ENCODE peak calls at places on chromosomes 2 and 18, in five cellular contexts. O is right lobe of liver, Z is breast epithelium, C is dorsolateral prefrontal cortex, L is ovary. A is an unnamed sample.

GRCh38 chr2:8477511-8478132 is 204.2 kb upstream of the ID2 start:
- DNase-seq in C (no peak), L (no peak), Z (no peak), O (peak; percentile 47), A (no peak)

GRCh38 chr2:199819746-199820145 is 31.2 kb downstream of the FTCDNL1 start:
- DNase-seq in C (no peak), Z (no peak), L (no peak), O (no peak), A (no peak)

GRCh38 chr2:159214325-159214865 is 72.1 kb downstream of the WDSUB1 start:
- DNase-seq in Z (no peak), C (no peak), O (no peak), L (no peak), A (no peak)

GRCh38 chr18:6056171-6056932 is 161.0 kb upstream of the TMEM200C start:
- DNase-seq in L (no peak), Z (no peak), C (no peak), O (no peak), A (no peak)

GRCh38 chr2:234702731-234703225 is 205.9 kb upstream of the ARL4C start:
- DNase-seq in O (no peak), Z (no peak), L (no peak), C (no peak), A (no peak)

GRCh38 chr18:56298935-56299334 is 339.5 kb downstream of the TXNL1 start:
- DNase-seq in Z (no peak), C (no peak), L (no peak), O (no peak), A (no peak)

GRCh38 chr2:160405077-160405865 is 88.3 kb downstream of the RBMS1 start:
- DNase-seq in L (no peak), C (no peak), O (no peak), Z (no peak), A (no peak)

GRCh38 chr2:182509231-182509630 is 82.4 kb upstream of the PDE1A start:
- DNase-seq in O (no peak), C (no peak), Z (no peak), L (no peak), A (no peak)

GRCh38 chr2:15941970-15942710 is 1.8 kb downstream of the MYCN start:
- DNase-seq in L (no peak), O (no peak), C (peak; percentile 35), Z (no peak), A (peak; percentile 61)

GRCh38 chr18:61605376-61606067 is 272.3 kb downstream of the CDH20 start:
- DNase-seq in C (no peak), Z (no peak), O (no peak), L (no peak), A (no peak)

GRCh38 chr2:43129676-43130547 is 96.5 kb downstream of the ZFP36L2 start:
- DNase-seq in O (no peak), C (no peak), L (no peak), Z (no peak), A (peak; percentile 48)

GRCh38 chr2:9765611-9766531 is 77.4 kb upstream of the TAF1B start:
- DNase-seq in Z (peak; percentile 38), O (no peak), L (no peak), C (no peak), A (no peak)

GRCh38 chr2:3449106-3449505 is 69.6 kb downstream of the TRAPPC12 start:
- DNase-seq in O (no peak), C (no peak), Z (no peak), L (no peak), A (no peak)

GRCh38 chr2:130755234-130756040 is at the start of gene AMER3:
- DNase-seq in O (no peak), C (peak; percentile 52), L (no peak), Z (no peak), A (no peak)

GRCh38 chr2:170163666-170164065 is 14.3 kb upstream of the MYO3B start:
- DNase-seq in C (no peak), O (no peak), Z (no peak), L (no peak), A (no peak)

GRCh38 chr2:199216253-199216652 is 241.5 kb downstream of the SATB2 start:
- DNase-seq in C (no peak), Z (no peak), L (no peak), O (no peak), A (no peak)

GRCh38 chr2:8679827-8680731 is 1.8 kb upstream of the ID2 start:
- DNase-seq in L (peak; percentile 36), O (peak; percentile 95), Z (no peak), C (no peak), A (no peak)

GRCh38 chr18:70384181-70384790 is 95.4 kb downstream of the SOCS6 start:
- DNase-seq in L (no peak), C (no peak), Z (peak; percentile 60), O (no peak), A (no peak)

GRCh38 chr2:145119225-145119624 is 599.3 kb upstream of the ZEB2 start:
- DNase-seq in Z (no peak), C (no peak), O (no peak), L (no peak), A (no peak)

GRCh38 chr2:2763998-2764355 is 432.9 kb upstream of the MYT1L start:
- DNase-seq in Z (no peak), L (no peak), O (no peak), C (no peak), A (no peak)

GRCh38 chr2:217491271-217491670 is 511.5 kb downstream of the TNS1 start:
- DNase-seq in Z (no peak), L (no peak), C (no peak), O (no peak), A (no peak)

GRCh38 chr2:234335676-234336228 is 161.1 kb downstream of the ARL4C start:
- DNase-seq in O (peak; percentile 76), L (peak; percentile 19), C (peak; percentile 75), Z (peak; percentile 81), A (peak; percentile 86)

GRCh38 chr2:226031962-226032441 is 632.5 kb downstream of the NYAP2 start:
- DNase-seq in L (no peak), Z (no peak), C (no peak), O (no peak), A (no peak)

GRCh38 chr2:96184188-96184587 is 24.4 kb downstream of the STARD7 start:
- DNase-seq in O (no peak), L (no peak), Z (no peak), C (no peak), A (no peak)

GRCh38 chr2:132400169-132400900 is 16.3 kb upstream of the GPR39 start:
- DNase-seq in Z (no peak), O (no peak), C (no peak), L (no peak), A (no peak)

GRCh38 chr2:233085839-233086150 is 25.7 kb downstream of the INPP5D start:
- DNase-seq in Z (no peak), O (peak; percentile 3), C (no peak), L (no peak), A (no peak)
- H3K4me3 ChIP-seq in Z (no peak overlapping the region), O (no peak overlapping the region), C (no peak overlapping the region), L (no peak overlapping the region), A (no peak overlapping the region)

GRCh38 chr2:28956890-28957289 is 24.2 kb upstream of the TOGARAM2 start:
- DNase-seq in Z (no peak), L (no peak), C (no peak), O (no peak), A (no peak)

GRCh38 chr2:28960401-28960800 is 20.7 kb upstream of the TOGARAM2 start:
- DNase-seq in C (no peak), O (no peak), L (no peak), Z (no peak), A (no peak)

GRCh38 chr2:28956415-28956826 is 24.7 kb upstream of the TOGARAM2 start:
- DNase-seq in Z (no peak), C (peak; percentile 38), O (no peak), L (no peak), A (no peak)

GRCh38 chr2:28955492-28955891 is 25.6 kb upstream of the TOGARAM2 start:
- DNase-seq in L (no peak), O (no peak), Z (no peak), C (no peak), A (no peak)

GRCh38 chr2:28958689-28959088 is 22.4 kb upstream of the TOGARAM2 start:
- DNase-seq in O (no peak), L (peak; percentile 72), Z (peak; percentile 30), C (peak; percentile 77), A (peak; percentile 64)
- H3K27ac ChIP-seq in O (no peak overlapping the region), L (no peak overlapping the region), Z (no peak overlapping the region), C (no peak overlapping the region), A (no peak overlapping the region)

GRCh38 chr2:205660521-205661124 is 21.7 kb upstream of the NRP2 start:
- DNase-seq in C (peak; percentile 29), Z (peak; percentile 50), L (no peak), O (no peak), A (no peak)
- H3K4me3 ChIP-seq in C (no peak overlapping the region), Z (no peak overlapping the region), L (no peak overlapping the region), O (no peak overlapping the region), A (no peak overlapping the region)

DNA sequence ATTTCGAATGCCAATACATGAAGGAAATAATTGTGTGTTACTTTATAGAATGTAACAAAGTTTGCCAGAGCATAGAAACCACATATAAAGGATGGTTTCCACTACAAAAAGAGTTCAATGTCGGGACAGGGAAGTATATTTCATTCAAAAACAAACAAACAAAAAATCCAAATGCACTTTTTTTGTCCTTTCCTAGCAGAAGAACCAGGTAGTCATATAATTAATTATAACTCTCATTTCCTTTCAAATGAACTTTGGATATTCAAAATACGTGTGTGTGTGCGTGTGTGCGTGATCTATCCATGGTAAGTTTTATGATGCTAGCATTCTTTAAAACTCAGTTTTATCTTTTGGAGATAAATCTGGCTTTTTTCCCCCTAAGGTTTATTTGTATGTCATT is 8.3 kb downstream of the FN1 start:
- DNase-seq in C (no peak), O (no peak), L (no peak), Z (no peak), A (no peak)
- H3K27ac ChIP-seq in C (no peak overlapping the region), O (no peak overlapping the region), L (no peak overlapping the region), Z (no peak overlapping the region), A (no peak overlapping the region)

GRCh38 chr2:180695570-180695969 is 284.8 kb upstream of the UBE2E3 start:
- DNase-seq in C (no peak), L (no peak), Z (no peak), O (no peak), A (no peak)

GRCh38 chr2:180692322-180692721 is 288.1 kb upstream of the UBE2E3 start:
- DNase-seq in Z (no peak), O (no peak), C (no peak), L (no peak), A (no peak)

GRCh38 chr2:180694445-180695421 is 285.7 kb upstream of the UBE2E3 start:
- DNase-seq in Z (no peak), C (no peak), O (no peak), L (no peak), A (no peak)

GRCh38 chr2:180698668-180699067 is 281.7 kb upstream of the UBE2E3 start:
- DNase-seq in O (no peak), C (no peak), Z (no peak), L (no peak), A (no peak)

GRCh38 chr2:180696005-180696404 is 284.4 kb upstream of the UBE2E3 start:
- DNase-seq in O (no peak), L (no peak), Z (no peak), C (no peak), A (no peak)
- H3K4me3 ChIP-seq in O (no peak overlapping the region), L (no peak overlapping the region), Z (no peak overlapping the region), C (no peak overlapping the region), A (no peak overlapping the region)

A was measured in psoas muscle.